ENCODE peak calls at places on chromosomes 7 and 10, in four cellular contexts. I is KBM-7; A is effector CD4-positive, alpha-beta T cell; U is AG04450. J is an unnamed sample.

GRCh38 chr10:132571565-132572544 is 34.3 kb downstream of the INPP5A start:
- DNase-seq in U (peak), A (peak), I (peak), J (peak)

GRCh38 chr7:128059143-128059975 is 28.1 kb upstream of the LRRC4 start:
- DNase-seq in U (no peak), A (no peak), I (no peak), J (no peak)

GRCh38 chr7:72099784-72100183 is 312.4 kb downstream of the CALN1 start:
- DNase-seq in I (no peak), A (no peak), U (no peak), J (no peak)

GRCh38 chr10:101071266-101071884 is 9.6 kb downstream of the KAZALD1 start:
- DNase-seq in I (peak), U (no peak), A (no peak), J (peak)

GRCh38 chr10:133019651-133020050 is 68.1 kb upstream of the ADGRA1 start:
- DNase-seq in U (no peak), A (no peak), I (no peak), J (no peak)

GRCh38 chr10:31773749-31774148 is 154.9 kb downstream of the ARHGAP12 start:
- DNase-seq in U (no peak), I (no peak), A (no peak), J (no peak)

GRCh38 chr10:30059209-30060107 is at the start of gene JCAD:
- DNase-seq in I (peak), A (peak), U (no peak), J (no peak)

GRCh38 chr7:139452948-139453672 is 30.4 kb downstream of the KLRG2 start:
- DNase-seq in U (no peak), A (no peak), I (no peak), J (no peak)

GRCh38 chr7:7810380-7810779 is 92.0 kb upstream of the RPA3 start:
- DNase-seq in A (no peak), U (no peak), I (no peak), J (no peak)

GRCh38 chr7:2063562-2064360 is 169.0 kb downstream of the MAD1L1 start:
- DNase-seq in I (no peak), U (no peak), A (no peak), J (no peak)

GRCh38 chr7:43552122-43552521 is 30.8 kb upstream of the STK17A start:
- DNase-seq in U (no peak), I (no peak), A (no peak), J (no peak)

GRCh38 chr7:45987521-45988290 is 66.6 kb upstream of the IGFBP3 start:
- DNase-seq in I (no peak), U (no peak), A (no peak), J (no peak)

GRCh38 chr7:7829667-7830066 is 111.3 kb upstream of the RPA3 start:
- DNase-seq in I (no peak), A (no peak), U (no peak), J (no peak)

GRCh38 chr10:126946746-126947145 is 41.5 kb downstream of the DOCK1 start:
- DNase-seq in U (no peak), I (no peak), A (no peak), J (no peak)

GRCh38 chr7:129492406-129492805 is 9.9 kb upstream of the SMKR1 start:
- DNase-seq in A (no peak), I (no peak), U (no peak), J (no peak)

GRCh38 chr7:80833289-80834104 is 85.4 kb downstream of the SEMA3C start:
- DNase-seq in A (no peak), U (no peak), I (no peak), J (no peak)

J was measured in MV-4-11.